ENCODE peak calls at places on chromosome 6, in six cellular contexts. R is mesendoderm, K is IMR-90, M is neuronal stem cell, N is mesenchymal stem cell, B is H1. U is an unnamed sample.

GRCh38 chr6:4656106-4656505 is 120.1 kb upstream of the CDYL start:
- DNase-seq in R (no peak), K (no peak), M (no peak), N (no peak), B (no peak), U (no peak)

GRCh38 chr6:125101656-125102055 is 51.9 kb upstream of the TPD52L1 start:
- DNase-seq in R (no peak), K (peak; percentile 14), M (no peak), N (peak; percentile 19), B (no peak), U (peak; percentile 96)

GRCh38 chr6:33276864-33277662 is at the start of gene B3GALT4:
- DNase-seq in R (peak; percentile 97), K (peak; percentile 68), M (peak; percentile 81), N (peak; percentile 77), B (peak; percentile 89), U (peak; percentile 78)

GRCh38 chr6:38477680-38478260 is 162.0 kb downstream of the BTBD9 start:
- DNase-seq in R (peak; percentile 94), K (no peak), M (peak; percentile 14), N (no peak), B (no peak), U (no peak)

GRCh38 chr6:35142578-35142977 is 1.4 kb upstream of the TCP11 start:
- DNase-seq in R (no peak), K (peak; percentile 43), M (no peak), N (no peak), B (no peak), U (no peak)

GRCh38 chr6:132937466-132937906 is 123.1 kb downstream of the RPS12 start:
- DNase-seq in R (peak; percentile 74), K (peak; percentile 44), M (peak; percentile 42), N (peak; percentile 25), B (peak; percentile 72), U (peak; percentile 69)

GRCh38 chr6:97141756-97142155 is 141.3 kb downstream of the MMS22L start:
- DNase-seq in R (no peak), K (no peak), M (no peak), N (no peak), B (no peak), U (no peak)

GRCh38 chr6:150152891-150153876 is 10.3 kb downstream of the PPP1R14C start:
- DNase-seq in R (no peak), K (peak; percentile 4), M (no peak), N (no peak), B (no peak), U (peak; percentile 74)

GRCh38 chr6:109455502-109456282 is at the start of gene MICAL1:
- DNase-seq in R (peak; percentile 71), K (peak; percentile 24), M (peak; percentile 68), N (peak; percentile 64), B (peak; percentile 84), U (peak; percentile 36)

GRCh38 chr6:26157150-26157837 is 70.1 kb downstream of the HFE start:
- DNase-seq in R (peak; percentile 92), K (peak; percentile 64), M (peak; percentile 69), N (peak; percentile 94), B (peak; percentile 75), U (peak; percentile 87)

GRCh38 chr6:6920114-6920983 is 187.4 kb upstream of the RREB1 start:
- DNase-seq in R (no peak), K (no peak), M (no peak), N (no peak), B (no peak), U (no peak)

GRCh38 chr6:124036384-124036783 is 232.7 kb downstream of the NKAIN2 start:
- DNase-seq in R (no peak), K (no peak), M (no peak), N (no peak), B (no peak), U (no peak)

GRCh38 chr6:144804246-144804790 is 519.2 kb downstream of the UTRN start:
- DNase-seq in R (peak; percentile 15), K (peak; percentile 11), M (no peak), N (no peak), B (no peak), U (no peak)

GRCh38 chr6:11785953-11786579 is 7.5 kb upstream of the ADTRP start:
- DNase-seq in R (no peak), K (no peak), M (no peak), N (no peak), B (no peak), U (peak; percentile 38)

GRCh38 chr6:130019796-130020105 is 1.4 kb downstream of the L3MBTL3 start:
- DNase-seq in R (peak; percentile 14), K (no peak), M (no peak), N (no peak), B (no peak), U (no peak)

GRCh38 chr6:114281496-114281895 is 61.3 kb downstream of the HS3ST5 start:
- DNase-seq in R (peak; percentile 48), K (no peak), M (no peak), N (no peak), B (no peak), U (no peak)

GRCh38 chr6:142416179-142416578 is 114.4 kb downstream of the ADGRG6 start:
- DNase-seq in R (peak; percentile 61), K (peak; percentile 99), M (no peak), N (peak; percentile 97), B (no peak), U (no peak)

GRCh38 chr6:26471970-26472369 is 14.2 kb downstream of the BTN2A1 start:
- DNase-seq in R (no peak), K (no peak), M (no peak), N (no peak), B (no peak), U (no peak)

GRCh38 chr6:118511930-118512715 is 36.0 kb upstream of the PLN start:
- DNase-seq in R (peak; percentile 24), K (no peak), M (no peak), N (no peak), B (no peak), U (no peak)

GRCh38 chr6:27100921-27101320 is 146.6 kb upstream of the PRSS16 start:
- DNase-seq in R (no peak), K (no peak), M (no peak), N (no peak), B (no peak), U (no peak)

GRCh38 chr6:168214586-168215104 is 104.9 kb downstream of the DACT2 start:
- DNase-seq in R (no peak), K (no peak), M (no peak), N (no peak), B (no peak), U (no peak)

GRCh38 chr6:169909113-169909512 is 157.7 kb downstream of the ERMARD start:
- DNase-seq in R (no peak), K (no peak), M (no peak), N (no peak), B (no peak), U (no peak)

GRCh38 chr6:27873101-27874030 is 38.8 kb downstream of the OR2B2 start:
- DNase-seq in R (peak; percentile 96), K (peak; percentile 83), M (peak; percentile 67), N (peak; percentile 63), B (peak; percentile 86), U (peak; percentile 39)

GRCh38 chr6:124294572-124294971 is 490.9 kb downstream of the NKAIN2 start:
- DNase-seq in R (peak; percentile 2), K (no peak), M (no peak), N (peak; percentile 78), B (no peak), U (peak; percentile 53)

GRCh38 chr6:67433124-67433523 is 1202.0 kb upstream of the ADGRB3 start:
- DNase-seq in R (no peak), K (no peak), M (no peak), N (peak; percentile 62), B (no peak), U (no peak)

GRCh38 chr6:34237722-34238506 is 1.2 kb downstream of the HMGA1 start:
- DNase-seq in R (peak; percentile 63), K (peak; percentile 33), M (no peak), N (peak; percentile 59), B (peak; percentile 63), U (peak; percentile 43)

GRCh38 chr6:29926081-29926794 is 16.1 kb upstream of the HLA-A start:
- DNase-seq in R (no peak), K (peak; percentile 32), M (no peak), N (no peak), B (peak; percentile 48), U (no peak)

GRCh38 chr6:70222350-70222749 is 80.5 kb downstream of the COL9A1 start:
- DNase-seq in R (no peak), K (no peak), M (no peak), N (no peak), B (no peak), U (no peak)

GRCh38 chr6:113908801-113909200 is 51.7 kb downstream of the MARCKS start:
- DNase-seq in R (peak; percentile 29), K (no peak), M (no peak), N (no peak), B (no peak), U (no peak)

GRCh38 chr6:145688493-145688905 is 46.8 kb downstream of the EPM2A start:
- DNase-seq in R (no peak), K (peak; percentile 86), M (no peak), N (peak; percentile 45), B (no peak), U (no peak)

GRCh38 chr6:10487668-10488327 is 33.4 kb upstream of the GCNT2 start:
- DNase-seq in R (no peak), K (no peak), M (no peak), N (no peak), B (peak; percentile 58), U (no peak)

GRCh38 chr6:45498620-45499019 is 120.9 kb upstream of the SUPT3H start:
- DNase-seq in R (no peak), K (peak; percentile 22), M (no peak), N (no peak), B (no peak), U (no peak)

GRCh38 chr6:45494734-45495133 is 117.0 kb upstream of the SUPT3H start:
- DNase-seq in R (no peak), K (no peak), M (no peak), N (no peak), B (no peak), U (no peak)

GRCh38 chr6:45493761-45494160 is 116.0 kb upstream of the SUPT3H start:
- DNase-seq in R (no peak), K (no peak), M (no peak), N (peak; percentile 45), B (no peak), U (no peak)

GRCh38 chr6:45495404-45496084 is 117.8 kb upstream of the SUPT3H start:
- DNase-seq in R (peak; percentile 23), K (no peak), M (no peak), N (no peak), B (no peak), U (no peak)

GRCh38 chr6:45496085-45496433 is 118.3 kb upstream of the SUPT3H start:
- DNase-seq in R (no peak), K (no peak), M (no peak), N (no peak), B (no peak), U (no peak)
- H3K36me3 ChIP-seq in R (no peaks in the 10 kb centered on the region), K (peaks cover 3% of the 10 kb centered on the region), M (peaks cover 98% of the 10 kb centered on the region), N (peaks cover 12% of the 10 kb centered on the region), B (no peaks in the 10 kb centered on the region), U (peaks cover 1% of the 10 kb centered on the region)

GRCh38 chr6:154841109-154841508 is 107.9 kb downstream of the SCAF8 start:
- DNase-seq in R (no peak), K (no peak), M (no peak), N (no peak), B (no peak), U (no peak)
- H2BK120ac ChIP-seq in R (no peak overlapping the region), K (no peak overlapping the region), M (no peak overlapping the region), N (no peak overlapping the region), B (no peak overlapping the region), U (no peak overlapping the region)

GRCh38 chr6:151387175-151387574 is 4.2 kb downstream of the ZBTB2 start:
- DNase-seq in R (no peak), K (no peak), M (no peak), N (no peak), B (no peak), U (no peak)
- H3K36me3 ChIP-seq in R (no peaks in the 10 kb centered on the region), K (no peaks in the 10 kb centered on the region), M (peaks cover 39% of the 10 kb centered on the region), N (peaks cover 5% of the 10 kb centered on the region), B (no peaks in the 10 kb centered on the region), U (peaks cover 3% of the 10 kb centered on the region)

GRCh38 chr6:107821591-107821990 is 2.5 kb downstream of the SCML4 start:
- DNase-seq in R (no peak), K (no peak), M (no peak), N (no peak), B (no peak), U (no peak)
- H2BK120ac ChIP-seq in R (no peak overlapping the region), K (no peak overlapping the region), M (no peak overlapping the region), N (no peak overlapping the region), B (no peak overlapping the region), U (no peak overlapping the region)